ENCODE peak calls at places on chromosome 3, in four cellular contexts. Q, P, Y and N are unnamed samples.
A peak's percentile ranks its signal among the peaks of the same experiment; 100 is the strongest.

GRCh38 chr3:65030847-65031463 is 343.2 kb upstream of the ADAMTS9 start:
- DNase-seq in Y (no peak), P (no peak), Q (peak; percentile 89), N (no peak)

GRCh38 chr3:146517684-146518435 is 26.5 kb downstream of the PLSCR1 start:
- DNase-seq in P (no peak), Y (no peak), Q (no peak), N (peak; percentile 35)

GRCh38 chr3:118501152-118501551 is 533.5 kb downstream of the IGSF11 start:
- DNase-seq in P (peak; percentile 44), Q (peak; percentile 20), Y (peak; percentile 21), N (peak; percentile 3)

GRCh38 chr3:110243081-110243480 is 828.5 kb upstream of the NECTIN3 start:
- DNase-seq in Q (no peak), Y (no peak), P (no peak), N (no peak)

GRCh38 chr3:193207874-193208273 is 33.1 kb upstream of the PLAAT1 start:
- DNase-seq in P (no peak), Q (no peak), Y (no peak), N (no peak)

GRCh38 chr3:90055721-90056120 is 948.3 kb downstream of the EPHA3 start:
- DNase-seq in P (no peak), Y (no peak), Q (no peak), N (no peak)

GRCh38 chr3:100615684-100616083 is 6.3 kb downstream of the ADGRG7 start:
- DNase-seq in Y (no peak), Q (no peak), P (no peak), N (peak; percentile 4)

GRCh38 chr3:100869787-100870186 is 123.4 kb downstream of the ABI3BP start:
- DNase-seq in P (no peak), Y (no peak), Q (no peak), N (no peak)

GRCh38 chr3:41318520-41318919 is 119.2 kb downstream of the CTNNB1 start:
- DNase-seq in Y (peak; percentile 15), Q (peak; percentile 27), P (no peak), N (peak; percentile 74)

DNA sequence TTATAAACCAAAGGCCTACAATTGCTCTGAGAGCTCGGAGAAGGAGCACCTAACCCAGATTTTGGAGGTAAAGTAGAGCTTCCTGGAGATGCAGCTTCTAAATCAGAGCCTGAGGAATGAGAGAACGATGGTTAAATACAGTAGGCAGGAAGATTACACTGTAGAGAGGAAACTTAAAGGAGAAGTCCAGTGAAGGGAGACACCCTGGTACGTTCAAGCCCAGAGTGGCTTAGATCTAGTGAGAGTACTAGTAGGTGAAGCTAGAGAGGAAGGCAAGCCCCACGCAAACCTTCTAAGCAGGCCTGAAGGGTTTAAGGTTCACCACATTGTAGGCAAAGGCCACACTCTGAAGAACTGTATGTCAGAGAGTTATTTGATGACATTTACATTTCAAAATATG is 33.4 kb downstream of the SLC49A4 start:
- DNase-seq in Q (no peak), Y (no peak), P (no peak), N (no peak)
- H3K79me2 ChIP-seq in Q (no peaks in the 10 kb centered on the region), Y (no peaks in the 10 kb centered on the region), P (peaks cover 2% of the 10 kb centered on the region), N (no peaks in the 10 kb centered on the region)

GRCh38 chr3:114314259-114314658 is 20.4 kb downstream of the TIGIT start:
- DNase-seq in P (no peak), Q (no peak), Y (no peak), N (no peak)
- H3K4me3 ChIP-seq in P (no peak overlapping the region), Q (no peak overlapping the region), Y (no peak overlapping the region), N (no peak overlapping the region)

GRCh38 chr3:16415911-16416310 is 97.6 kb downstream of the RFTN1 start:
- DNase-seq in Q (no peak), P (no peak), Y (no peak), N (no peak)

GRCh38 chr3:16410659-16411058 is 102.8 kb downstream of the RFTN1 start:
- DNase-seq in P (no peak), Y (no peak), Q (no peak), N (no peak)

GRCh38 chr3:16409032-16409431 is 104.5 kb downstream of the RFTN1 start:
- DNase-seq in Q (no peak), P (no peak), Y (no peak), N (no peak)

GRCh38 chr3:16411450-16411849 is 102.0 kb downstream of the RFTN1 start:
- DNase-seq in Y (no peak), Q (no peak), P (peak; percentile 62), N (no peak)

DNA sequence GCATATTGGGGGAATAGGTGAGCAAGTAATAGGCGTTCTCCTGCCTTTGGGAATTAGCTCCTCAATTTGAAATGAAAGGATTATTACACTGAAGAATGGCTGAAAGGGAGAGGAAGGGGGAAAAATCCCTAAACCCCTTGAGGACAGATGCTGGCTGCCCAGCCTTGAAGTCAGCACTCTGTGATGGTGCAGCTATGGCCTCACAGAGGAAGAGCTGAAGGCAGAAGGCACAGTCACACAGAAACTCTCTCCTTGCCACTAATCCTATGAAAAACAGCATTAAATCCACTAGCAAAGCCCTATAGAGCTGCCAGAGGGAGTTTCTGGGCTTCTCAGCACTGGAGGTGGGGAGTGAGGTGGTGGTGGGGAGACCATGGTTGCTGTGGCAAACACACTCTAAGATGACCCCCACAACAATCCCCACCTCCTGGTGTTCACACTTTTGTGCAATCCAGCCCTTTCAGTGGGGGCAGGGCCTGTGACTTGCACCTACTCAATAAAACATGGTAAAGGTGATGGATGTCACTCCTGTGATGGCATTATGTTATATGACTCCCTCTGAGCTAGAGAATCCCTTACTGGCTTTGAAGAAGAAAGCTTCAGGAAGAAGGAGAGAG is 101.2 kb downstream of the RFTN1 start:
- DNase-seq in P (peak; percentile 62), Y (no peak), Q (no peak), N (no peak)
- H4K20me1 ChIP-seq in P (no peaks in the 10 kb centered on the region), Y (no peaks in the 10 kb centered on the region), Q (no peaks in the 10 kb centered on the region), N (peaks cover 26% of the 10 kb centered on the region)

DNA sequence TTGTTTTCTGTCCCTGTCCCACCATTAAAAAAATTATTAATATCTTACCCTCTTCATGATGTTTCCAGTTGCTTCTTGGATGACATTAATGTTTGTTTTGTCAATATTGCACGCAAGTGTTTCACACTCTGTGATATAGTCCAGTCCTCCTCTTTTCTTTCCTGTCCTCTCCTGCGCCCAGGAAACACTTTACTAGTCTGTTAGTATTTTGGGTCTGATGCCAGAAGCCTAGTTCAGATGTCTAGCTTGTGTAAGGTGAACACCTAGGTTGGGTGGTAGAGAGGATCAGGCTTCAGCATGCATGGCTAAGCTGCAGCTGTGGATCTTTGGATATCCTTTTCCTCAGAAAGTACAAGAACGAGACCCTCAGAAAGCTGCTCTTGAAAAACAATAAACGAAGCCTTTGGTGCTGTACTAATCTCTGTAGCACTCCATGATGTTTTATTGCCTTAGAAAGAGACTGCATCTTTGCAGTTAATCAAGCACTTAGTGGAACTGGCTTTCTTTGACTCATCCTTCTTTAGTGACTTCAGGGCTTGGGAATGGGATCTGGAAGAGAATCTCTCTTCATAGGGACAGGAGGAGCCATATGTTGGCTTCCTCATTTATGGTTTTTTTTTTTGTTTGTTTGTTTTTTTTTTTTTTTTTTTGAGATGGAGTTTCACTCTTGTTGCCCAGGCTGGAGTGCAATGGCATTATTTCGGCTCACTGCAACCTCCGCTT is 253.4 kb downstream of the LPP start:
- DNase-seq in P (no peak), Q (no peak), Y (no peak), N (peak; percentile 35)
- H3K79me2 ChIP-seq in P (no peaks in the 10 kb centered on the region), Q (no peaks in the 10 kb centered on the region), Y (no peaks in the 10 kb centered on the region), N (peaks cover 23% of the 10 kb centered on the region)

GRCh38 chr3:107921083-107921482 is 169.7 kb downstream of the CD47 start:
- DNase-seq in Q (no peak), Y (no peak), P (no peak), N (no peak)
- H3K4me3 ChIP-seq in Q (no peak overlapping the region), Y (no peak overlapping the region), P (no peak overlapping the region), N (no peak overlapping the region)

DNA sequence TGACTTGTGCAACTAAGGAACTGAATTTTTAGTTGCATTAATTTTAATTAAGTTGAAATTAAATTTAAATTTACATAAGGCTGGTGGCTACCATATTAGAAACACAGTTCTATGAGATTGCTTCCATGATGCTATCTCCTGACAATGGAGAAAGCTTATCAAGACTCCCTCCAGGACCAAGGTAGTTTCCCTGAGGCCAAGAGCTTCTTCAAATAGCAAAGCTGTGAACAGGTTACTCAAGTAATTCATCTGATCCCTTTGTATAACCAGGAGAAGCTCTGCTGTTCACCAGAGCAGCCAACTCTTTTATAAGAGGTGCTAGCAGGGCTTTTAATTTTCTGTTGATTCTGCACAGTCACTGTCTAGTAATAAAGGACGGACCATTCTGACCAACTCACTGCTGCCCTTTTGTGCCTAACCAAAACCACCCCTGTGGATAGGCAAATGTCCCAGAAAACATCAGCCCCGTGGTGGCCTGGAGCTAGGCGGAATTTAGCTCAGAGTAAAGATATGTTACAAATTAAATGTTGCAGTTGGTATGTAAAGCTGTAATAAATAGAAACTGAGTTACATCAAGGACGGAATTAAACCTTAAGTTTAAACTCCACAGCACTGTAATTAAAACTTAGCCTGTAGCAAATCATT is 55.5 kb upstream of the LRTM1 start:
- DNase-seq in Q (no peak), P (peak; percentile 34), Y (no peak), N (no peak)
- H4K20me1 ChIP-seq in Q (no peaks in the 10 kb centered on the region), P (no peaks in the 10 kb centered on the region), Y (no peaks in the 10 kb centered on the region), N (no peaks in the 10 kb centered on the region)

GRCh38 chr3:186784820-186785516 is 1.6 kb downstream of the EIF4A2 start:
- DNase-seq in Q (no peak), Y (no peak), P (peak; percentile 56), N (no peak)
- H3K79me2 ChIP-seq in Q (peaks cover 65% of the 10 kb centered on the region), Y (peaks cover 62% of the 10 kb centered on the region), P (peaks cover 28% of the 10 kb centered on the region), N (peaks cover 46% of the 10 kb centered on the region)

DNA sequence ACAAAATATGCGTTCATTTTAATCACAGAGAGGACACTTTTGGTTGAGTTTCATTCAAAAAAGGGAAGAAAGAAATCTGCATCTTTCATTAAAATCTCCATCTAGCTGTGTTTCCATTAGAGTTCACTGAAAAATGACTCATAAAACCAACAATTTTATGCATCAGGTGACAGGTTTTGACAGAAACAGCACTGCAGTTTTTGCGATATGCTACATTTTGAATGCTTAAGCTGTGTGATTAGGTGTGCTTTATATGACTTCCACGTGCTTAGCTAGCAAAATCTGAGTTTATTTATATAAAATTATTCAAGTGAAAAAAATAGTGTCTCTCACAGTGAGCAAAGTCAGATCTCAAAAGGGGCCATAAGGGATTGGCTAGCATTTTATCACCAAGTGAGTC is 409.6 kb downstream of the ROBO2 start:
- DNase-seq in P (peak; percentile 91), Y (no peak), Q (no peak), N (no peak)
- H3K4me3 ChIP-seq in P (peak overlapping the region; percentile 2), Y (no peak overlapping the region), Q (no peak overlapping the region), N (no peak overlapping the region)